ENCODE peak calls at places on chromosomes 13 and 19, in five cellular contexts. One of them, this sample, is unnamed.

GRCh38 chr19:16244091-16244490 is 46.4 kb downstream of the AP1M1 start:
- DNase-seq in gastrocnemius medialis: no peak
- DNase-seq in Panc1: no peak
- DNase-seq in left lung: no peak
- DNase-seq in brain microvascular endothelial cell: no peak
- DNase-seq in this sample: no peak

GRCh38 chr19:38245826-38246498 is 10.2 kb downstream of the PPP1R14A start:
- DNase-seq in gastrocnemius medialis: no peak
- DNase-seq in Panc1: no peak
- DNase-seq in left lung: no peak
- DNase-seq in brain microvascular endothelial cell: peak; percentile 45
- DNase-seq in this sample: no peak

GRCh38 chr19:38191747-38192146 is 32.3 kb downstream of the DPF1 start:
- DNase-seq in gastrocnemius medialis: no peak
- DNase-seq in Panc1: no peak
- DNase-seq in left lung: no peak
- DNase-seq in brain microvascular endothelial cell: no peak
- DNase-seq in this sample: no peak

GRCh38 chr19:7851623-7852500 is 21.8 kb downstream of the EVI5L start:
- DNase-seq in gastrocnemius medialis: no peak
- DNase-seq in Panc1: no peak
- DNase-seq in left lung: no peak
- DNase-seq in brain microvascular endothelial cell: no peak
- DNase-seq in this sample: no peak

GRCh38 chr19:12484011-12484370 is 625 bp downstream of the ZNF709 start:
- DNase-seq in gastrocnemius medialis: no peak
- DNase-seq in Panc1: no peak
- DNase-seq in left lung: no peak
- DNase-seq in brain microvascular endothelial cell: no peak
- DNase-seq in this sample: no peak

GRCh38 chr19:10228925-10229324 is 2.2 kb downstream of the S1PR2 start:
- DNase-seq in gastrocnemius medialis: no peak
- DNase-seq in Panc1: no peak
- DNase-seq in left lung: no peak
- DNase-seq in brain microvascular endothelial cell: peak; percentile 35
- DNase-seq in this sample: peak; percentile 53

GRCh38 chr13:23512762-23513395 is 57.3 kb upstream of the TNFRSF19 start:
- DNase-seq in gastrocnemius medialis: no peak
- DNase-seq in Panc1: no peak
- DNase-seq in left lung: no peak
- DNase-seq in brain microvascular endothelial cell: no peak
- DNase-seq in this sample: no peak

GRCh38 chr19:4316940-4317339 is 12.5 kb downstream of the FSD1 start:
- DNase-seq in gastrocnemius medialis: no peak
- DNase-seq in Panc1: no peak
- DNase-seq in left lung: no peak
- DNase-seq in brain microvascular endothelial cell: no peak
- DNase-seq in this sample: peak; percentile 31

GRCh38 chr13:21872795-21873194 is 201.9 kb downstream of the FGF9 start:
- DNase-seq in gastrocnemius medialis: no peak
- DNase-seq in Panc1: no peak
- DNase-seq in left lung: no peak
- DNase-seq in brain microvascular endothelial cell: no peak
- DNase-seq in this sample: peak; percentile 46

GRCh38 chr13:114038211-114038613 is 64.3 kb upstream of the C13orf46 start:
- DNase-seq in gastrocnemius medialis: no peak
- DNase-seq in Panc1: no peak
- DNase-seq in left lung: no peak
- DNase-seq in brain microvascular endothelial cell: no peak
- DNase-seq in this sample: no peak

DNA sequence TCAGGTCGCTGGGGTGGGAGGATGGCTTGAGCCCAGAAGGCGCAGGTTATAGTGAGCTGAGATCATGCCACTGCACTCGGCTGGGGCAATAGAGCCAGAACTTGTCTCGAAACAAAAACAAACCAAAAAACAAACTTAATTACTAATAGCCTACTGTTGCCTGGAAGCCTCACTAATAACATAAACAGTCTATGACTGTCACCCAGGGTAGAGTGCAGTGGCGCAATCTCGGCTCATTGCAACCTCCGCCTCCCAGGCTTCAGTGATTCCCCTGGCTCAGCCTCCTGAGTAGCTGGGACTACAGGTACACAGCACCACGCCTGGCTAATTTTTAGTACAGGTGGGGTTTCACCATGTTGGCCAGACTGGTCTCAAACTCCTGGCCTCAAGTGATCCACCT is 18.0 kb downstream of the CATSPERD start:
- DNase-seq in gastrocnemius medialis: no peak
- DNase-seq in Panc1: no peak
- DNase-seq in left lung: no peak
- DNase-seq in brain microvascular endothelial cell: no peak
- DNase-seq in this sample: peak; percentile 74
- H3K4me3 ChIP-seq in gastrocnemius medialis: no peak overlapping the region
- H3K4me3 ChIP-seq in Panc1: no peak overlapping the region
- H3K4me3 ChIP-seq in left lung: no peak overlapping the region
- H3K4me3 ChIP-seq in brain microvascular endothelial cell: no peak overlapping the region
- H3K4me3 ChIP-seq in this sample: no peak overlapping the region

GRCh38 chr13:38641164-38641948 is 45.5 kb upstream of the FREM2 start:
- DNase-seq in gastrocnemius medialis: no peak
- DNase-seq in Panc1: no peak
- DNase-seq in left lung: no peak
- DNase-seq in brain microvascular endothelial cell: no peak
- DNase-seq in this sample: no peak
- TF ChIP-seq CTCF in gastrocnemius medialis: no peak
- TF ChIP-seq CTCF in Panc1: peak; percentile 30
- TF ChIP-seq CTCF in left lung: peak; percentile 27
- TF ChIP-seq CTCF in brain microvascular endothelial cell: peak; percentile 28
- TF ChIP-seq CTCF in this sample: peak; percentile 36

DNA sequence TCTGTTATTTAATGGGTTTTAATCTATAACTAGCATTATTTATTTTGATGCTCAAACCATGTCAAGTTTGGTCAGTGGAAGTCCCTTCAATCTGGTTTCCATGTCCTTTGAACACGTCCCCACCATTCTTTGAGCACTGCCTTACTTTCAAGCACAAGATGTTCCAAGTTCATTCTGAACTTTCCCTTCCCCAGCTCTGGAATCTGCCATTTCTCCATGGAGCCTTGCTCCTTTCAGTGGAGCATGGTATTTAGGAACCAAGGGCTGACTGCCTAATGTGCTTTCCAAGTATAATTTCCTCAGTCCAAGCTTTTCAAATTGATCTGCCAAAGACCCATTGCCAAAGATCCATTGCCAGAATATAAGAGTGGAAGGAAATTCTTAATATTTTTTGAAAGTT is 1.1 kb upstream of the ZNF546 start:
- DNase-seq in gastrocnemius medialis: no peak
- DNase-seq in Panc1: no peak
- DNase-seq in left lung: no peak
- DNase-seq in brain microvascular endothelial cell: no peak
- DNase-seq in this sample: no peak
- H3K4me3 ChIP-seq in gastrocnemius medialis: peak overlapping the region; percentile 85
- H3K4me3 ChIP-seq in Panc1: peak overlapping the region; percentile 49
- H3K4me3 ChIP-seq in left lung: peak overlapping the region; percentile 47
- H3K4me3 ChIP-seq in brain microvascular endothelial cell: peak overlapping the region; percentile 90
- H3K4me3 ChIP-seq in this sample: peak overlapping the region; percentile 95

GRCh38 chr19:58499021-58499927 is 12.5 kb downstream of the SLC27A5 start:
- DNase-seq in gastrocnemius medialis: peak; percentile 99
- DNase-seq in Panc1: peak; percentile 89
- DNase-seq in left lung: peak; percentile 100
- DNase-seq in brain microvascular endothelial cell: peak; percentile 99
- DNase-seq in this sample: peak; percentile 99
- TF ChIP-seq CTCF in gastrocnemius medialis: peak; percentile 32
- TF ChIP-seq CTCF in Panc1: no peak
- TF ChIP-seq CTCF in left lung: no peak
- TF ChIP-seq CTCF in brain microvascular endothelial cell: peak; percentile 66
- TF ChIP-seq CTCF in this sample: peak; percentile 50

DNA sequence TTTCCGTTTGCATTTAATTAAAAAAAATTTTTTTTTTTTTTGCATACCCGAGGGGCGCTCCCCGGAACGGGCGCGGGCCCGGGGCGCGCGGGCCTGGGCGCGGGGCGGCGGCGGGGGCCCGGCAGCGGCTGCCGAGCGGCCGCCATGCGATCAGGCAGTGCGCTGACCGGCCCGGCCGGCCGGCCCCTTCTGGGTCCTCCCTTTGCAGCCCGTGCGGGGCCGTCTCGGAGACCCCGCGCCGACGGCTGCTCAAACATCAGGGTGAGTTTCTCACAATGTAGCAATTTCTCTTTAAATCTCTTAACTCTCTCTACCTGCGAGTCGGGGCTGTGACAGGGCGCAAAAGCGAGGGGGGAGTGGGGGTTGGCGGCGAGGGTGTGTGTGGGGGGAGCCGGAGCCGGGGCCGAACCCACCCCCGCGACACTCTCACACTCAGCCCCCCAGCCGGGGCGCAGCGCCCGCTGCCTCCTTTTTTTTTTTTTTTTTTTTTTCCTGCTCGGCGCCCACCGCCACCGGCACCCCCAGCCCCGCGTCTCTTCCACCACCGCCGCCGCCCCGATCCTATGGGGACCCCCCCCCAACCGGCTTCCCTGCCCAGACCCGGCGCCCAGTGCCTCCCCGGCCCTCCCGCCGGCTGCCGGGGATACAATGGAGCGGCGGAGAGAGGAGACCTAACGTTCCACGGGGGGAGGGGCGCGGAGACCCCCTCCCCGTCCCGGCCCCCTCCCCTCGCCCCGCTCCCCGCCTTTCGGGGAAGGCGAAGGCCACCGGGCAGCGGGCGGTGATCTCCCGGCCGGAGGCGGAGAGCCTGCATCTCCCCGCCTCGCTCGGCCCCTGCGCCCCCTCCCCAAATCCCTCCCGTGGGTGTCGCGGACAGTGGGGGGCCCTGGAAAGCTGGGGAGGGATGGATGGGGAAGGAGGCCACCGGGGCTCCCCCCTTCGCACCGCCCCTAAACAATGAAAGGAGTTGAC is at the start of gene BICRA:
- DNase-seq in gastrocnemius medialis: peak; percentile 71
- DNase-seq in Panc1: no peak
- DNase-seq in left lung: peak; percentile 79
- DNase-seq in brain microvascular endothelial cell: no peak
- DNase-seq in this sample: peak; percentile 83
- H3K4me3 ChIP-seq in gastrocnemius medialis: peak within 1 kb of the TSS; percentile 94
- H3K4me3 ChIP-seq in Panc1: peak within 1 kb of the TSS; percentile 62
- H3K4me3 ChIP-seq in left lung: peak within 1 kb of the TSS; percentile 96
- H3K4me3 ChIP-seq in brain microvascular endothelial cell: peak within 1 kb of the TSS; percentile 86
- H3K4me3 ChIP-seq in this sample: peak within 1 kb of the TSS; percentile 81

GRCh38 chr19:46579286-46579944 is 21.7 kb upstream of the CALM3 start:
- DNase-seq in gastrocnemius medialis: no peak
- DNase-seq in Panc1: no peak
- DNase-seq in left lung: no peak
- DNase-seq in brain microvascular endothelial cell: no peak
- DNase-seq in this sample: no peak
- TF ChIP-seq CTCF in gastrocnemius medialis: no peak
- TF ChIP-seq CTCF in Panc1: no peak
- TF ChIP-seq CTCF in left lung: no peak
- TF ChIP-seq CTCF in brain microvascular endothelial cell: no peak
- TF ChIP-seq CTCF in this sample: peak; percentile 26

DNA sequence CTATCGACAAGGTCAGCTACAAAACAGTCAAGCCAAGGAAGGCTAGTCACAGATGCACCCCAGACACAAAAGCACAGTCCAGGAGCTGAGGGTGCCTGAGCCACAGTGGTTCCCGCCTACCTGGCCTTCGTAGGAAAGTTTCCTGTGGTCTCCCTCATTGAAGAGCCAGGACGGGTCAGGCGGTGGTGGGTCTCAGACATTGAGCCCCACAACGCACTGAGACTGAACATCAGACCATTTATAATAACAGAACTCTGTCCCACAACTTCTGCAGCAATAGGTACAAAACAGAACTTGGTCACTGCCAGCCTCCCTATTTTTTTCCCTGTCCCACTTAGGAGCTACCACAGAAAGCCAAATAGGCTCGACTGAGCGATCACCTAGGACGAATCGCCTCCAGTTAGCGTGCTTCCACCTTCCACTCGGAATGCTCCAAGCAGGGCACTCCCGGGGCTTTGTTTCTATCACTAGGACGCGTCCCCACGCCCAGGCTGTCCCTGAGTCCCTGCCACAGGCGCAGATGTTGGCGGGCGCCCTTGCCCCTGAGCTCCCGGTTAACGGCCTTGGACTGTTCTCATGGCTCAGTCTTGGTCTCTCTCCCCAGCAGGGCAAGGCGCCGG is 640 bp upstream of the ZNF544 start:
- DNase-seq in gastrocnemius medialis: no peak
- DNase-seq in Panc1: no peak
- DNase-seq in left lung: no peak
- DNase-seq in brain microvascular endothelial cell: peak; percentile 4
- DNase-seq in this sample: no peak
- H3K4me3 ChIP-seq in gastrocnemius medialis: peak overlapping the region; percentile 79
- H3K4me3 ChIP-seq in Panc1: peak overlapping the region; percentile 89
- H3K4me3 ChIP-seq in left lung: peak overlapping the region; percentile 81
- H3K4me3 ChIP-seq in brain microvascular endothelial cell: peak overlapping the region; percentile 83
- H3K4me3 ChIP-seq in this sample: peak overlapping the region; percentile 78

DNA sequence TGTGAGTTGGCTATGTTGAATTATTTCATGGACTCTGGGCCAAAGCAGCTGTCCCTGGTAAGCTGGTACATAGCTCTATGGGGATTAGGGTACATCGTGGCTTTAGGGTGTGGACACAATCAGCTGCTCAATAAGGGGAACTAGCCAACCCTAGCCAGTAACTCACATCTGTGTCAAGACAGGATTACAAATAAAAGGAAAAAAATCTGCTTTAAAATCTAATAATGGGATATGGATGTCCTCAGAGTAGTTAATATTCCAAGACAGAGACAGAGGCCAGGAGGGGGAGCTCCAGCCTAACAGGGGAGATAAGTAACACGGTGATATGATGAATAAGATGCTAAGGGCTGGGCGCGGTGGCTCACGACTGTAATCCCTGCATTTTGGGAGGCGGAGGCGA is 21.1 kb upstream of the ZNF766 start:
- DNase-seq in gastrocnemius medialis: peak; percentile 17
- DNase-seq in Panc1: no peak
- DNase-seq in left lung: no peak
- DNase-seq in brain microvascular endothelial cell: peak; percentile 50
- DNase-seq in this sample: peak; percentile 62
- TF ChIP-seq CTCF in gastrocnemius medialis: peak; percentile 54
- TF ChIP-seq CTCF in Panc1: peak; percentile 77
- TF ChIP-seq CTCF in left lung: peak; percentile 13
- TF ChIP-seq CTCF in brain microvascular endothelial cell: peak; percentile 59
- TF ChIP-seq CTCF in this sample: peak; percentile 40